ENCODE peak calls at places on chromosome 10, in nine cellular contexts. G is tibial artery; S is PC-3; A is lower lobe of right lung; P is heart left ventricle; N is A549; L is CD8-positive, alpha-beta T cell; U is neural progenitor cell; K is Panc1. Q is an unnamed sample.

GRCh38 chr10:127848226-127848625 is 44.5 kb downstream of the CLRN3 start:
- DNase-seq in G (no peak), S (no peak), A (no peak), P (no peak), N (no peak), L (no peak), U (no peak), K (no peak), Q (no peak)

GRCh38 chr10:27537812-27538211 is 33.7 kb downstream of the RAB18 start:
- DNase-seq in G (no peak), S (no peak), A (no peak), P (no peak), N (no peak), L (no peak), U (no peak), K (no peak), Q (no peak)

GRCh38 chr10:133277277-133277992 is 767 bp upstream of the ADAM8 start:
- DNase-seq in G (no peak), S (no peak), A (no peak), P (no peak), N (no peak), L (no peak), U (no peak), K (no peak), Q (no peak)

GRCh38 chr10:94194256-94194655 is 168.5 kb downstream of the NOC3L start:
- DNase-seq in G (no peak), S (peak), A (no peak), P (no peak), N (no peak), L (no peak), U (no peak), K (no peak), Q (no peak)

GRCh38 chr10:4296165-4296564 is 511.2 kb upstream of the KLF6 start:
- DNase-seq in G (no peak), S (no peak), A (no peak), P (no peak), N (no peak), L (no peak), U (peak), K (no peak), Q (no peak)

GRCh38 chr10:118216526-118217035 is 125.5 kb downstream of the FAM204A start:
- DNase-seq in G (no peak), S (no peak), A (no peak), P (no peak), N (no peak), L (no peak), U (no peak), K (no peak), Q (no peak)

GRCh38 chr10:51894752-51895151 is 195.4 kb upstream of the CSTF2T start:
- DNase-seq in G (no peak), S (no peak), A (no peak), P (no peak), N (no peak), L (no peak), U (no peak), K (no peak), Q (no peak)

GRCh38 chr10:78768041-78768569 is 300.7 kb upstream of the ZMIZ1 start:
- DNase-seq in G (no peak), S (no peak), A (no peak), P (no peak), N (no peak), L (no peak), U (no peak), K (no peak), Q (no peak)

GRCh38 chr10:65518379-65518778 is 1407.5 kb upstream of the LRRTM3 start:
- DNase-seq in G (no peak), S (peak), A (no peak), P (no peak), N (no peak), L (no peak), U (no peak), K (no peak), Q (no peak)

GRCh38 chr10:125880719-125881118 is 373 bp downstream of the DHX32 start:
- DNase-seq in G (no peak), S (no peak), A (no peak), P (no peak), N (no peak), L (no peak), U (peak), K (no peak), Q (no peak)

GRCh38 chr10:52540479-52540984 is 226.5 kb downstream of the DKK1 start:
- DNase-seq in G (no peak), S (no peak), A (no peak), P (no peak), N (no peak), L (no peak), U (no peak), K (no peak), Q (no peak)

GRCh38 chr10:49664006-49664841 is 15.2 kb upstream of the C10orf53 start:
- DNase-seq in G (no peak), S (no peak), A (no peak), P (no peak), N (no peak), L (no peak), U (no peak), K (no peak), Q (no peak)

GRCh38 chr10:71970331-71970730 is 6.1 kb downstream of the CHST3 start:
- DNase-seq in G (peak), S (peak), A (peak), P (no peak), N (peak), L (no peak), U (peak), K (no peak), Q (no peak)

GRCh38 chr10:75633568-75633967 is 202.1 kb downstream of the LRMDA start:
- DNase-seq in G (no peak), S (no peak), A (no peak), P (no peak), N (no peak), L (no peak), U (no peak), K (no peak), Q (no peak)

GRCh38 chr10:90871279-90871760 is 454 bp upstream of the RPP30 start:
- DNase-seq in G (no peak), S (no peak), A (no peak), P (peak), N (peak), L (no peak), U (peak), K (peak), Q (peak)

GRCh38 chr10:13404791-13405190 is 56.7 kb upstream of the SEPHS1 start:
- DNase-seq in G (no peak), S (no peak), A (no peak), P (no peak), N (no peak), L (no peak), U (no peak), K (no peak), Q (no peak)

GRCh38 chr10:32210306-32211045 is 136.5 kb downstream of the EPC1 start:
- DNase-seq in G (no peak), S (peak), A (no peak), P (no peak), N (peak), L (no peak), U (peak), K (no peak), Q (no peak)

DNA sequence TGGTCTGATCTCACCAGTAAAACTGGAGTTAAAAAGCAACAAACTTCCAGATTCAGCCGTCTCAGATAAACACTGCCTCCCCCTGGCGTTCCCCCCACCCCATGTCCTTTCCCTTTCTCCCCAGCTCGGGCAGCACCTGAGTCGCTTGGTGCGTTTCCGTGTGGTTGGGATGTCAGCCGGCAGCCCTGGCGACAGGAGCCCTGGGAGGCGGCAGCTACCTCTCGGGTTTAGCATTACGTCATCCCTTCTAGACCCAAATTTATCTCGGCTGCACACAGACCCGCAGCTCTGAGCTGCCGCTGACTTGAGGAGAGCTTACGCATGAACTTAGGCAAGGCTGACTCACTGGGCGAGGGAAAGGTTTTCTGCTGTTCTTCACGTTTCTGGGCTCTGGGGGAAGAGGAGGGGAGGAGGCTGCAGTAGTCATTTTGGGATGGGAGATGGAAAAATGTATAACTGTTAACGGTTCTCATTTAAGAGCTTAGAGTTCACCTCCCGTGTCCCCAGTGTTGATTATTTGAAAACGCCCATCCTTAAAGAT is 14.4 kb downstream of the MXI1 start:
- DNase-seq in G (peak), S (no peak), A (peak), P (peak), N (peak), L (peak), U (peak), K (no peak), Q (peak)
- H3K27ac ChIP-seq in G (peak), S (no peak), A (peak), P (peak), N (peak), L (peak), U (no peak), K (no peak), Q (peak)

GRCh38 chr10:35696888-35697287 is 54.8 kb upstream of the FZD8 start:
- DNase-seq in G (no peak), S (no peak), A (no peak), P (no peak), N (no peak), L (no peak), U (no peak), K (no peak), Q (no peak)
- H3K27ac ChIP-seq in G (no peak), S (no peak), A (no peak), P (no peak), N (no peak), L (no peak), U (no peak), K (no peak), Q (no peak)

GRCh38 chr10:7319632-7320031 is 91.2 kb downstream of the SFMBT2 start:
- DNase-seq in G (no peak), S (no peak), A (no peak), P (no peak), N (no peak), L (no peak), U (no peak), K (no peak), Q (no peak)
- H3K27ac ChIP-seq in G (no peak), S (no peak), A (no peak), P (no peak), N (peak), L (no peak), U (no peak), K (peak), Q (no peak)

GRCh38 chr10:113958631-113959382 is 84.9 kb upstream of the ADRB1 start:
- DNase-seq in G (peak), S (peak), A (peak), P (peak), N (peak), L (no peak), U (no peak), K (no peak), Q (no peak)
- H3K27ac ChIP-seq in G (peak), S (peak), A (peak), P (no peak), N (peak), L (no peak), U (no peak), K (peak), Q (no peak)

GRCh38 chr10:100131571-100131970 is 49.9 kb upstream of the CPN1 start:
- DNase-seq in G (no peak), S (no peak), A (no peak), P (no peak), N (no peak), L (no peak), U (no peak), K (no peak), Q (no peak)
- H3K27ac ChIP-seq in G (no peak), S (no peak), A (no peak), P (no peak), N (no peak), L (no peak), U (no peak), K (no peak), Q (no peak)

DNA sequence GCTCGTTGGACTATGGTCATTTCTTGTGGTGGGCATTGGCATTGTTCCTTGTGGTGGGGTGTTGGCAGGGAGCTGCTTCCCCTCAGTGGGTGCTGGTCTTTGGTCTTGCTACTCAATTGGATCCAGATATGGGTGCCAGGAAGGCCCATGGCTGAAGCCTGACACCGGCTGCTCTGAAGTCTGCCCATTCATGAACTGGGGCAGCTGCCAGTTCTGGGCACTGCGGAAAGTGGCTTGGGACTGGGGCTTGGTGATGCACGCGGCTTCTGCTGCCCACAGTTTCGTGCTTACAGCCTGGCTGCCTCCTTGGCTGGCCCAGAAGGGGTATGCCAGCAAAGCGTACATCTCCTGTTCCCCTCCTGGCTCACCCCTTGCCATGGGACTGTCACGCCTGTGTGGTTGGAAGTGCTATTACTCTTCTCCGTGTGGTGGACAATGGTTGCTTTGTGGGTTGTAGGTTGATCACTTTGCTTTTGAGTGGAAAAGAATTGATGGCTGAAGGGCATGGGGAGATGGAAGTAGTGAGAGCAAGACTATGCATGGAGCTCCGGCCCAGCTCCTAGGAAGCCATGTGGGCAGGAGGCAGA is 54.7 kb downstream of the ADAMTS14 start:
- DNase-seq in G (no peak), S (no peak), A (no peak), P (no peak), N (no peak), L (no peak), U (no peak), K (no peak), Q (peak)
- H3K27ac ChIP-seq in G (no peak), S (no peak), A (no peak), P (no peak), N (no peak), L (no peak), U (no peak), K (no peak), Q (peak)

DNA sequence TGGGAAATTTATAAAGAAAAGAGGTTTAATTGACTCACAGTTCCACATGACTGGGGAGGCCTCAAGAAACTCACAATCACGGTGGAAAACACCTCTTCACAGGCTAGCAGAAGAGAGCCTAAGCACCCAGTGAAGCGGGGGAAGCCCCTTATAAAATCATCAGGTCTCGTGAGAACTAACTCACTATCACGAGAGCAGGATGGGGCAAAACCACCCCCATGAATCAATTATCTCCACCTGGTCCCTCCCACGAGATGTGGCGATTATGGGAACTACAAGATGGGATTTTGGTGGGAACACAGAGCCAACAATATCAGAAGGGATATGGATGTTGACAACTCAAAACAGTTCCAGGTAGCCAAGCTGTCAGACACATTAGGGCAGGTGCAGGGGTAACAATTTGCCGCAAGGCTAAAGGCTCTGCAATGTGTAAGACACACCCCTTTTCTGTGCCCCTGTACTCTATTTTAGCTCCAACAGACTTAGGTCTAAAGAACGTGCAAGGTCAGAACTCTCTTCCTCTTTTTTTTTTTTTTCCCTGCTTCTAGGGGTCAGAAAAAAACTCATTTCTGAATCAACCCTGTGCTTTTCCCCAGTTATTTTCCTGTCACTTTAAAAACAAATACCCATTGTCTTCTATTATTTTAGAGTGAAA is 30.7 kb upstream of the RBM20 start:
- DNase-seq in G (no peak), S (no peak), A (no peak), P (no peak), N (no peak), L (no peak), U (no peak), K (no peak), Q (no peak)
- H3K27ac ChIP-seq in G (no peak), S (no peak), A (no peak), P (no peak), N (no peak), L (no peak), U (no peak), K (no peak), Q (no peak)

GRCh38 chr10:103839867-103840746 is 15.3 kb downstream of the SH3PXD2A start:
- DNase-seq in G (no peak), S (no peak), A (peak), P (peak), N (no peak), L (no peak), U (peak), K (no peak), Q (no peak)

GRCh38 chr10:103838095-103838395 is 17.3 kb downstream of the SH3PXD2A start:
- DNase-seq in G (no peak), S (no peak), A (no peak), P (no peak), N (no peak), L (no peak), U (no peak), K (no peak), Q (no peak)

GRCh38 chr10:103837370-103838094 is 17.8 kb downstream of the SH3PXD2A start:
- DNase-seq in G (no peak), S (no peak), A (no peak), P (no peak), N (no peak), L (no peak), U (no peak), K (no peak), Q (no peak)

GRCh38 chr10:103839513-103839864 is 15.9 kb downstream of the SH3PXD2A start:
- DNase-seq in G (no peak), S (no peak), A (no peak), P (no peak), N (no peak), L (no peak), U (no peak), K (no peak), Q (no peak)

DNA sequence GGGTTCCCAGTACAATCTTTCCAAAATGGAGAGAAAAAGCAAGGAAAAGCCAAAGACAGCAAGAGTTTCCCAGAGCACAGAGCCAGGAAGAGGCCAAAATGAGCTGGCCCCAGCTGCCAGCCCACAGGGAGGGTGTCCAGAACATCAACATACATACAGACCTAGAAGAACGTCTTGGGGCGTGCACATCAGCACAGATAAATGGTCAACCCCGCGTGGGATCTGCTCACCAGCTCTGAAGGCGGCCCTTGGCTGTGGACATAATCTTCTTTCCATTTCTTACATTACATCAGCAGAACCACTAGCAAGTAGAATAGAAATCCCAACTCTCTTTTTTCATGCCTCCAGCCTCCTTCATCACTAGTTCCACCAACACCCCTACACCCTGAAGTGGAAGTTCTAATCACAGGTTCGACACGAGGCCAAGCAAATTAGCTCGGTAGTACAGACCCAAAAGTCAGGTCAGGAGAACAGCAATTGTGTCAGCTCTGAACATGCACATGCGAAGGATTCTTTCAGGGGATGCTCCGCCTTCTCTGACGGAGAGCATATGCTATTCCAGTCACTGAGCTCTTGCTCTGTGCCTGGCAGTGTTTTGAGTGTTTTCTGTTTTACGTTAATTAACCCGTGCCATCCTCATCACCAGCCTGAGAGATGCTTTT is 16.4 kb downstream of the SH3PXD2A start:
- DNase-seq in G (no peak), S (no peak), A (no peak), P (no peak), N (no peak), L (no peak), U (no peak), K (no peak), Q (no peak)
- H3K27ac ChIP-seq in G (no peak), S (no peak), A (no peak), P (peak), N (no peak), L (no peak), U (no peak), K (no peak), Q (no peak)

DNA sequence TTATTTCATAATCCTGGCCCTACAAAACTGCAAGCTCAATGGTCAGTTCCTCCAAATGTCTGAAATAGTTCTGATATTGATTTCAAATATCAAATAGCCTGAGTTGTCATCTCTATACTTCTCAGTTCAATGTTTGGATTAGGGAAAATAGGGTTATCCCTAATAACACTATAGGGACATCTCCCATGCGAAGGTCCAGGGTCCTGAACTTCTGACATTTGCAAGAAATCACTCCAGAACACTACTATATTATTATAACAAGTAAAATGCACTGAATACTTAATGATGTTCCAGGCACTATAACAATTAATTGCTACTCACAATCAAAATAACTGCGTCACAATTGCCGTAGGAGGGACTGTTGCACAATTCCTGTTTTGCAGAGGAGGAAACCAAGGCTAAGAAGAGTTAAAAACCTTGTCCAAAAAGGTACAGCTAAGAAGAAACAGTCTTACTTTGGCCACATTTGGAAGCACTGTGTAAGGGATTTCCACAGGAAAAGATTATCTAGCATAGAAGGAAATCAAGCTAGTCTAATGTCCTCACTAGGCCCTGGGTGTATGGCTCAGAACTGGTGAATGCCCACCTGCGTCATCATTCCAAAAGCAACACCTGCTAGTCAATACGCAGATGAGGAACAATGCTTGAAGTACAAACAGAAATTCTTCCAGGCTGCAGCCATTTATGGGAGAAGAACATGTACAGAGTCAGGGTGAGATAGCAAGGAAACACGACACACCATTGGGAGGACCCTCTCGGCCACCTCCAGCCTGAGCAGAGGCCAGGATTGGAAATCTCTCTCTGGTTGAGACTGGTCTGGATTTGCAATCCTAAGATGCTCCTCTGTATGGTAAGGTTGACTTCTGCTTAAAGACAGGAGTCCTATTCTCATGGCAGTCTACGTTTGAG is 48.3 kb downstream of the ABLIM1 start:
- DNase-seq in G (no peak), S (no peak), A (no peak), P (no peak), N (no peak), L (no peak), U (no peak), K (no peak), Q (no peak)
- H3K27ac ChIP-seq in G (peak), S (no peak), A (no peak), P (peak), N (no peak), L (no peak), U (no peak), K (peak), Q (no peak)

Q was measured in substantia nigra.